ENCODE peak calls at places on chromosomes 1 and 21, in five cellular contexts. H is A549, I is right lobe of liver, V is ovary, B is spleen. W is an unnamed sample.

GRCh38 chr1:186188004-186188539 is 187.0 kb downstream of the TPR start:
- DNase-seq in H (peak), I (no peak), V (no peak), B (no peak), W (peak)

GRCh38 chr21:17231771-17232170 is 281.1 kb upstream of the CXADR start:
- DNase-seq in H (no peak), I (no peak), V (no peak), B (no peak), W (no peak)

GRCh38 chr1:205285391-205286101 is 36.0 kb downstream of the NUAK2 start:
- DNase-seq in H (no peak), I (no peak), V (no peak), B (peak), W (no peak)

GRCh38 chr1:209585672-209586071 is 2.2 kb downstream of the CAMK1G start:
- DNase-seq in H (no peak), I (no peak), V (peak), B (peak), W (no peak)

GRCh38 chr1:158527190-158527815 is 26.9 kb downstream of the OR6Y1 start:
- DNase-seq in H (peak), I (no peak), V (no peak), B (no peak), W (peak)

GRCh38 chr21:39452207-39452964 is 616 bp downstream of the SH3BGR start:
- DNase-seq in H (no peak), I (no peak), V (no peak), B (no peak), W (no peak)

GRCh38 chr21:44049182-44049581 is 37.1 kb downstream of the TRAPPC10 start:
- DNase-seq in H (no peak), I (no peak), V (no peak), B (no peak), W (peak)

GRCh38 chr1:71785470-71785869 is 496.9 kb downstream of the NEGR1 start:
- DNase-seq in H (no peak), I (no peak), V (no peak), B (no peak), W (peak)

GRCh38 chr1:83102630-83103071 is 896.3 kb downstream of the TTLL7 start:
- DNase-seq in H (no peak), I (no peak), V (no peak), B (no peak), W (no peak)

GRCh38 chr1:113786055-113786454 is 26.2 kb downstream of the RSBN1 start:
- DNase-seq in H (no peak), I (no peak), V (no peak), B (no peak), W (no peak)

GRCh38 chr1:179055930-179056329 is 25.9 kb upstream of the TOR3A start:
- DNase-seq in H (no peak), I (no peak), V (no peak), B (no peak), W (no peak)

GRCh38 chr1:168958562-168959289 is 147.8 kb upstream of the ATP1B1 start:
- DNase-seq in H (no peak), I (no peak), V (no peak), B (no peak), W (peak)

GRCh38 chr1:87644500-87645245 is 316.0 kb downstream of the LMO4 start:
- DNase-seq in H (no peak), I (no peak), V (no peak), B (no peak), W (no peak)

GRCh38 chr1:162497104-162497722 is 405 bp upstream of the UHMK1 start:
- DNase-seq in H (no peak), I (no peak), V (no peak), B (no peak), W (no peak)

GRCh38 chr21:43782741-43783700 is 6.4 kb upstream of the RRP1 start:
- DNase-seq in H (no peak), I (peak), V (no peak), B (no peak), W (no peak)

GRCh38 chr1:236100799-236101198 is 35.9 kb upstream of the NID1 start:
- DNase-seq in H (no peak), I (peak), V (no peak), B (no peak), W (no peak)

GRCh38 chr1:91173379-91173890 is 151.6 kb upstream of the ZNF644 start:
- DNase-seq in H (no peak), I (no peak), V (no peak), B (no peak), W (no peak)

GRCh38 chr21:33411949-33412430 is 8.8 kb downstream of the IFNGR2 start:
- DNase-seq in H (no peak), I (peak), V (peak), B (no peak), W (no peak)

GRCh38 chr1:53544731-53545515 is 85.7 kb downstream of the DMRTB1 start:
- DNase-seq in H (no peak), I (peak), V (peak), B (peak), W (no peak)

GRCh38 chr1:31954607-31955283 is 16.6 kb upstream of the PTP4A2 start:
- DNase-seq in H (peak), I (peak), V (peak), B (peak), W (peak)

GRCh38 chr1:47840338-47840737 is 156.8 kb downstream of the TRABD2B start:
- DNase-seq in H (no peak), I (no peak), V (no peak), B (peak), W (no peak)

GRCh38 chr1:224080082-224080774 is 33.7 kb upstream of the FBXO28 start:
- DNase-seq in H (no peak), I (no peak), V (no peak), B (no peak), W (peak)

GRCh38 chr1:23779826-23780371 is 1.7 kb downstream of the PITHD1 start:
- DNase-seq in H (no peak), I (no peak), V (no peak), B (no peak), W (peak)

GRCh38 chr21:31710586-31710985 is 21.3 kb downstream of the SCAF4 start:
- DNase-seq in H (no peak), I (no peak), V (no peak), B (no peak), W (peak)

GRCh38 chr1:43766818-43767525 is 59.6 kb downstream of the ST3GAL3 start:
- DNase-seq in H (no peak), I (no peak), V (no peak), B (no peak), W (no peak)

GRCh38 chr1:114320586-114320985 is 166.9 kb upstream of the SYT6 start:
- DNase-seq in H (no peak), I (no peak), V (no peak), B (no peak), W (no peak)

GRCh38 chr21:38525454-38525853 is 27.2 kb upstream of the ERG start:
- DNase-seq in H (no peak), I (no peak), V (no peak), B (no peak), W (no peak)

GRCh38 chr1:156897078-156897825 is 3.7 kb downstream of the PEAR1 start:
- DNase-seq in H (peak), I (peak), V (no peak), B (no peak), W (peak)

GRCh38 chr1:167821969-167822685 is 91.8 kb downstream of the ADCY10 start:
- DNase-seq in H (no peak), I (no peak), V (no peak), B (no peak), W (no peak)

GRCh38 chr21:40967771-40968170 is 120.8 kb upstream of the DSCAM start:
- DNase-seq in H (no peak), I (no peak), V (no peak), B (no peak), W (no peak)

GRCh38 chr1:70140894-70141293 is 64.5 kb downstream of the LRRC40 start:
- DNase-seq in H (no peak), I (no peak), V (no peak), B (no peak), W (no peak)

GRCh38 chr21:45091540-45092322 is 17.4 kb downstream of the ADARB1 start:
- DNase-seq in H (no peak), I (no peak), V (no peak), B (no peak), W (no peak)

GRCh38 chr1:180674603-180675530 is 43.0 kb downstream of the XPR1 start:
- DNase-seq in H (no peak), I (no peak), V (no peak), B (no peak), W (no peak)

GRCh38 chr1:46368781-46369180 is 25.3 kb upstream of the FAAH start:
- DNase-seq in H (no peak), I (no peak), V (no peak), B (no peak), W (no peak)

GRCh38 chr1:59100975-59101374 is 195.9 kb upstream of the FGGY start:
- DNase-seq in H (no peak), I (no peak), V (no peak), B (no peak), W (no peak)

GRCh38 chr1:160942926-160943325 is 11.7 kb downstream of the ITLN2 start:
- DNase-seq in H (no peak), I (no peak), V (no peak), B (no peak), W (peak)

GRCh38 chr1:983736-984475 is 2.0 kb upstream of the PERM1 start:
- DNase-seq in H (no peak), I (no peak), V (peak), B (peak), W (no peak)

DNA sequence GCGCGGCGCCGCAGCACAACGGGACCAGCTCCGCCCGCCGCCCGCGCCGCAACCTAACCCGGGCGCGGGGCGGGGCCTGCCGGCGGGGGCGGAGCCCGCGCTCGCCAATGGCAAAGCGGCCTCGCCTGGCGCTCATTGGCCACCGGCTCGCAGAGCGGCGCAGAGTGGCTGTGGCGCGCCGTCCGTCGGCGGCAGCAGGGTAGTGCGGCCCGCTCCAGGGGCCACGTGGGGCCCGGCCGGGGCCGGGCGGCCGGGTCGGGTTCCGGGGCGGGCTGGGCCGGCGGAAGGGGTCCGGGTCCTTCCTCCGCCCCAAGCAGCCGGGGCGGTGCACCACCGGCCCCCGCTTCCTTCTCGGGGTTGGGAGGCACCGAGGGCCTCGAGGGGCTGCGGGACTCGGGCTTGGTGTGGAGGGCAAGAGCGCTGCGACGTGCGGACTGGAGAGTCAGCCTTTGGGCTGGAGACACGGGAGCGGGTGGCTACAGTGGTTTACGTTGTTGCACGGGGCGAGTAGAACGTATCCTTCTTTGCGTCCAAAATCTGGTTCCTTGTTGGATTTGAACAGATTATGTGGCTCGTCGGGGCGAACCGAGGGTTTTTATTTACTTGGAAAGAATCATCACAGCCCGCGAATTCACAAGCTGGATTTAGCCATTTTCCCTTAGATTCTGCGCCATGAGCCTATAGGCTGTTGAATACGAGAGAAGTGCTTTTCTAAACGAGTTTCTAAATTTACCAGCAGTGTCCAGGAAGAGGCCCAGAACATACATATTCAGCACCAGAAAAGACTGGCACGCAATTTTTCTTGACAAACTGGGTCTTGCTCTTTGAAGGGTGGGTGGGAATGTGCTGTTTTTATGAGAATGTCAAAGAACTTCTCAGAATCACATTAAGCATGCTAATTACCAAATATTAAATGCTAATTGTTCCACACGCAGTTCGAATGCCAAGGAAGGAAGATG is at the start of gene SRM:
- DNase-seq in H (peak), I (peak), V (peak), B (peak), W (peak)
- TF ChIP-seq POLR2A in H (peak), I (peak), V (peak), B (no peak), W (peak)

GRCh38 chr1:8860738-8861516 is 17.6 kb downstream of the ENO1 start:
- DNase-seq in H (no peak), I (no peak), V (no peak), B (no peak), W (no peak)

GRCh38 chr1:8856689-8857412 is 21.6 kb downstream of the ENO1 start:
- DNase-seq in H (no peak), I (no peak), V (no peak), B (no peak), W (no peak)

GRCh38 chr1:8854270-8854669 is 24.2 kb downstream of the ENO1 start:
- DNase-seq in H (no peak), I (no peak), V (no peak), B (no peak), W (no peak)

GRCh38 chr1:8858888-8859706 is 19.4 kb downstream of the ENO1 start:
- DNase-seq in H (no peak), I (no peak), V (no peak), B (no peak), W (peak)

GRCh38 chr1:8858112-8858668 is 20.3 kb downstream of the ENO1 start:
- DNase-seq in H (no peak), I (no peak), V (no peak), B (no peak), W (peak)
- TF ChIP-seq POLR2A in H (no peak), I (no peak), V (no peak), B (no peak), W (peak)

GRCh38 chr1:226223786-226224244 is 351 bp downstream of the MIXL1 start:
- DNase-seq in H (no peak), I (no peak), V (peak), B (peak), W (peak)
- TF ChIP-seq POLR2A in H (no peak), I (no peak), V (no peak), B (no peak), W (no peak)

GRCh38 chr1:231209531-231209930 is 31.5 kb upstream of the GNPAT start:
- DNase-seq in H (no peak), I (no peak), V (no peak), B (no peak), W (no peak)

GRCh38 chr1:231210126-231210525 is 30.9 kb upstream of the GNPAT start:
- DNase-seq in H (no peak), I (no peak), V (no peak), B (no peak), W (no peak)

GRCh38 chr1:231213831-231214573 is 27.0 kb upstream of the GNPAT start:
- DNase-seq in H (no peak), I (no peak), V (no peak), B (peak), W (no peak)

GRCh38 chr1:231208980-231209379 is 32.0 kb upstream of the GNPAT start:
- DNase-seq in H (no peak), I (no peak), V (no peak), B (peak), W (no peak)

DNA sequence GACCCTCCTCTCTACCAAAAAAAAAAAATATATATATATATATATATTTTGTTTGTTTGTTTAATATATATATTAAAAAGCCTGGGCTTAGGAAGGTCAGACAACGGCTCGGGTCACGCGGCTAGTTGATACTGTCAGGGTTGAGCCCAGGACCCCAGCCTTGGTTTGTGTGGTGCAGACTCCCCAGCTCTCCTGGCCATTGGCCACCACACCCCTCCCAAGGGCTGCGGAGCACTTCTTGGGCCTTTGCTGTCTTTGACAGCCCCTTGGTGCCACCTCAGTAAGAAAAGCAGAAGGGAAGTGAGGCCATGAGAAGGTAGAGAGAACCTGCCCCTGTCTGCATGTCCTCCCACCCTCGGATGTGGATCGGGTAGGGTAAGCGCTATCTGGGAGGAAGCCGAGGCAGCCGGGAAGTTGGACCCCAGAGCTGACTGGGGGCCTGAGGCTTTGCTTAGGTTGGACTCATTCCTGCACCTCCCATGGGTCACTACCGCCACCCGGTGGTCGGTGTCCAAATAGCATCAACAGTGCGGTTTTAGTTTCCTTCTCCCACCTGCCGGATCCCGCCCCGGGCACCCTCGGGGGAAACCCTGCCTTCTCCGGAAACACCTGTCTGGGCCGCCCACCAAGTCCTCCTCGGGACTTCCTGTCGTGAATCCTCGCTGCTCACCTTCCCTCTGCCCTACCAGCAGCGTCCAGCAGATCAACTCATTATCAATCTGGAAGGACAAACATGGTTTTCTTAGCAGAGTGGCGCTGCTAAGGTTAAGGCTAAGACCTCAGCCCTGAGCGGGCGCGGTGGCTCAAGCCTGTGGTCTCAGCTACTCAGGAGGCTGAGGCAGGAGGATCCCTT is 29.8 kb upstream of the GNPAT start:
- DNase-seq in H (peak), I (peak), V (peak), B (peak), W (peak)
- TF ChIP-seq POLR2A in H (no peak), I (no peak), V (no peak), B (no peak), W (no peak)

GRCh38 chr1:154936416-154937050 is at the start of gene PMVK:
- DNase-seq in H (peak), I (peak), V (peak), B (peak), W (peak)
- TF ChIP-seq POLR2A in H (peak), I (peak), V (peak), B (no peak), W (peak)

GRCh38 chr1:32998997-32999396 is 34.4 kb upstream of the RNF19B start:
- DNase-seq in H (no peak), I (peak), V (peak), B (peak), W (no peak)

GRCh38 chr1:32997381-32997891 is 32.8 kb upstream of the RNF19B start:
- DNase-seq in H (no peak), I (no peak), V (no peak), B (no peak), W (peak)

GRCh38 chr1:33000427-33001026 is 35.9 kb upstream of the RNF19B start:
- DNase-seq in H (no peak), I (no peak), V (no peak), B (no peak), W (peak)

GRCh38 chr1:33001282-33001681 is 35.4 kb downstream of the AK2 start:
- DNase-seq in H (no peak), I (no peak), V (no peak), B (no peak), W (no peak)

DNA sequence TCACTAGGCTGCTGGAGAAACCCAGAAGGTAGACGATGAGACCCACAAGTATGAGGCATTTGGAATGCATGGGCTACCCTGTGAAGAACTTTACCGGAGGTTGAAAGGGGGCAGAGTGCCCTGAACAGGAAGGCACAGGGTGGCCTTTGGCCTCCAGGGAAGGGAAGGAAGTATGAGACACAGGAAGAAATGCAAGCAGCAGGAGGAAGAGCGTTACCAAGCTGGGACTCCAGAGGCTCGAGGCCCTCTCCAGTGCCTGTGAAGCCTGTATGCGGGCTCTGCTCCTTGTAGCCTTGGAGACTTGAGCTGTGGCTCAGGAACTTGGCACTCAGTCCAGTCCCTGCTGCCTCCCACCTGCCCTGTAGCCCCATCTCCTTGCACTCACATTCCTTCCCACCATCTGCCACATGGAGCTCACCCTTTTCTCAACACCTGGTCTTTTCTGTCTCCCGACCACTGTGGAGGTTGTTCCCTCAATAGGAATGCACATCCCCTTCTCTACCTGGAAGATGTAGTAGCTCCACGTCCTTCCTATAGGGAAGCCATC is 33.5 kb upstream of the RNF19B start:
- DNase-seq in H (no peak), I (no peak), V (no peak), B (peak), W (peak)
- TF ChIP-seq POLR2A in H (no peak), I (no peak), V (no peak), B (no peak), W (peak)

GRCh38 chr1:2391385-2392070 is at the start of the genes MORN1 and RER1:
- DNase-seq in H (peak), I (peak), V (peak), B (peak), W (peak)
- TF ChIP-seq POLR2A in H (peak), I (peak), V (peak), B (no peak), W (peak)

GRCh38 chr1:198206292-198206691 is 49.5 kb downstream of the NEK7 start:
- DNase-seq in H (no peak), I (no peak), V (no peak), B (no peak), W (no peak)
- TF ChIP-seq POLR2A in H (no peak), I (no peak), V (no peak), B (no peak), W (no peak)

GRCh38 chr1:222465211-222466041 is 82.5 kb downstream of the HHIPL2 start:
- DNase-seq in H (peak), I (peak), V (peak), B (peak), W (peak)
- TF ChIP-seq POLR2A in H (peak), I (peak), V (no peak), B (no peak), W (peak)

W was measured in endothelial cell of umbilical vein.